ENCODE peak calls at places on chromosomes 3 and 15, in seven cellular contexts. One of them, this sample, is unnamed. For H3K9me3, the result is how much of the 10 kb centered on the place peaks cover.

GRCh38 chr15:69735126-69735525 is 282.5 kb downstream of the RPLP1 start:
- DNase-seq in SK-N-SH: peak
- DNase-seq in fibroblast of lung: peak
- DNase-seq in neural progenitor cell: peak
- DNase-seq in stomach: no peak
- DNase-seq in CD4-positive, alpha-beta memory T cell: no peak
- DNase-seq in prostate gland: no peak
- DNase-seq in this sample: no peak

GRCh38 chr15:73387507-73388255 is 18.9 kb upstream of the HCN4 start:
- DNase-seq in stomach: no peak
- DNase-seq in CD4-positive, alpha-beta memory T cell: no peak
- DNase-seq in SK-N-SH: no peak
- DNase-seq in prostate gland: no peak
- DNase-seq in fibroblast of lung: peak
- DNase-seq in neural progenitor cell: no peak
- DNase-seq in this sample: no peak

GRCh38 chr3:126562737-126563276 is 4.1 kb upstream of the C3orf22 start:
- DNase-seq in stomach: no peak
- DNase-seq in neural progenitor cell: no peak
- DNase-seq in CD4-positive, alpha-beta memory T cell: no peak
- DNase-seq in SK-N-SH: no peak
- DNase-seq in prostate gland: no peak
- DNase-seq in fibroblast of lung: no peak
- DNase-seq in this sample: no peak

GRCh38 chr3:42023380-42023779 is 61.5 kb upstream of the ULK4 start:
- DNase-seq in prostate gland: no peak
- DNase-seq in SK-N-SH: no peak
- DNase-seq in neural progenitor cell: no peak
- DNase-seq in stomach: no peak
- DNase-seq in fibroblast of lung: no peak
- DNase-seq in CD4-positive, alpha-beta memory T cell: peak
- DNase-seq in this sample: no peak

GRCh38 chr3:195095704-195096036 is 175.3 kb downstream of the XXYLT1 start:
- DNase-seq in neural progenitor cell: no peak
- DNase-seq in fibroblast of lung: no peak
- DNase-seq in CD4-positive, alpha-beta memory T cell: no peak
- DNase-seq in prostate gland: no peak
- DNase-seq in SK-N-SH: no peak
- DNase-seq in stomach: no peak
- DNase-seq in this sample: no peak

GRCh38 chr3:189040934-189041333 is 130.8 kb upstream of the TPRG1 start:
- DNase-seq in fibroblast of lung: no peak
- DNase-seq in stomach: no peak
- DNase-seq in SK-N-SH: no peak
- DNase-seq in prostate gland: no peak
- DNase-seq in CD4-positive, alpha-beta memory T cell: no peak
- DNase-seq in neural progenitor cell: no peak
- DNase-seq in this sample: no peak

GRCh38 chr3:186209810-186210752 is 101.2 kb upstream of the ETV5 start:
- DNase-seq in CD4-positive, alpha-beta memory T cell: no peak
- DNase-seq in prostate gland: peak
- DNase-seq in SK-N-SH: peak
- DNase-seq in stomach: peak
- DNase-seq in fibroblast of lung: peak
- DNase-seq in neural progenitor cell: peak
- DNase-seq in this sample: no peak

GRCh38 chr3:69425249-69425648 is 39.4 kb upstream of the FRMD4B start:
- DNase-seq in stomach: no peak
- DNase-seq in prostate gland: no peak
- DNase-seq in SK-N-SH: peak
- DNase-seq in neural progenitor cell: peak
- DNase-seq in CD4-positive, alpha-beta memory T cell: no peak
- DNase-seq in fibroblast of lung: peak
- DNase-seq in this sample: no peak

GRCh38 chr15:74642724-74643367 is 27.2 kb downstream of the CLK3 start:
- DNase-seq in stomach: peak
- DNase-seq in fibroblast of lung: no peak
- DNase-seq in SK-N-SH: no peak
- DNase-seq in prostate gland: peak
- DNase-seq in neural progenitor cell: no peak
- DNase-seq in CD4-positive, alpha-beta memory T cell: no peak
- DNase-seq in this sample: no peak

GRCh38 chr3:13818919-13819318 is 61.0 kb downstream of the WNT7A start:
- DNase-seq in neural progenitor cell: no peak
- DNase-seq in CD4-positive, alpha-beta memory T cell: no peak
- DNase-seq in SK-N-SH: no peak
- DNase-seq in fibroblast of lung: no peak
- DNase-seq in prostate gland: no peak
- DNase-seq in stomach: no peak
- DNase-seq in this sample: no peak

GRCh38 chr3:168341192-168341816 is 245.6 kb upstream of the GOLIM4 start:
- DNase-seq in neural progenitor cell: no peak
- DNase-seq in SK-N-SH: peak
- DNase-seq in CD4-positive, alpha-beta memory T cell: no peak
- DNase-seq in fibroblast of lung: peak
- DNase-seq in prostate gland: no peak
- DNase-seq in stomach: no peak
- DNase-seq in this sample: no peak

GRCh38 chr3:127762077-127762786 is 60.1 kb downstream of the MGLL start:
- DNase-seq in stomach: no peak
- DNase-seq in SK-N-SH: no peak
- DNase-seq in prostate gland: no peak
- DNase-seq in neural progenitor cell: no peak
- DNase-seq in fibroblast of lung: no peak
- DNase-seq in CD4-positive, alpha-beta memory T cell: no peak
- DNase-seq in this sample: no peak

GRCh38 chr15:92595506-92596337 is 59.9 kb downstream of the FAM174B start:
- DNase-seq in fibroblast of lung: no peak
- DNase-seq in SK-N-SH: no peak
- DNase-seq in neural progenitor cell: no peak
- DNase-seq in stomach: no peak
- DNase-seq in prostate gland: no peak
- DNase-seq in CD4-positive, alpha-beta memory T cell: no peak
- DNase-seq in this sample: no peak

GRCh38 chr15:87268675-87269074 is 987.9 kb downstream of the NTRK3 start:
- DNase-seq in prostate gland: no peak
- DNase-seq in fibroblast of lung: no peak
- DNase-seq in stomach: no peak
- DNase-seq in SK-N-SH: no peak
- DNase-seq in neural progenitor cell: no peak
- DNase-seq in CD4-positive, alpha-beta memory T cell: no peak
- DNase-seq in this sample: no peak

GRCh38 chr3:144499346-144499745 is 527.7 kb downstream of the DIPK2A start:
- DNase-seq in stomach: no peak
- DNase-seq in neural progenitor cell: no peak
- DNase-seq in fibroblast of lung: no peak
- DNase-seq in prostate gland: no peak
- DNase-seq in CD4-positive, alpha-beta memory T cell: no peak
- DNase-seq in SK-N-SH: no peak
- DNase-seq in this sample: no peak

GRCh38 chr3:169744332-169745054 is 20.4 kb downstream of the TERC start:
- DNase-seq in neural progenitor cell: peak
- DNase-seq in fibroblast of lung: peak
- DNase-seq in stomach: no peak
- DNase-seq in SK-N-SH: no peak
- DNase-seq in CD4-positive, alpha-beta memory T cell: no peak
- DNase-seq in prostate gland: no peak
- DNase-seq in this sample: no peak

GRCh38 chr15:62547584-62547983 is 382.5 kb upstream of the C2CD4B start:
- DNase-seq in prostate gland: no peak
- DNase-seq in neural progenitor cell: no peak
- DNase-seq in fibroblast of lung: no peak
- DNase-seq in stomach: no peak
- DNase-seq in CD4-positive, alpha-beta memory T cell: no peak
- DNase-seq in SK-N-SH: no peak
- DNase-seq in this sample: no peak
- H3K27ac ChIP-seq in prostate gland: no peak
- H3K27ac ChIP-seq in neural progenitor cell: no peak
- H3K27ac ChIP-seq in fibroblast of lung: no peak
- H3K27ac ChIP-seq in stomach: no peak
- H3K27ac ChIP-seq in CD4-positive, alpha-beta memory T cell: no peak
- H3K27ac ChIP-seq in SK-N-SH: no peak
- H3K27ac ChIP-seq in this sample: peak

GRCh38 chr15:45121020-45121419 is 6.9 kb downstream of the DUOXA2 start:
- DNase-seq in prostate gland: no peak
- DNase-seq in stomach: no peak
- DNase-seq in CD4-positive, alpha-beta memory T cell: no peak
- DNase-seq in fibroblast of lung: no peak
- DNase-seq in SK-N-SH: no peak
- DNase-seq in neural progenitor cell: no peak
- DNase-seq in this sample: no peak
- H3K9me3 ChIP-seq in prostate gland: under half
- H3K9me3 ChIP-seq in stomach: under half
- H3K9me3 ChIP-seq in CD4-positive, alpha-beta memory T cell: under half
- H3K9me3 ChIP-seq in fibroblast of lung: under half
- H3K9me3 ChIP-seq in SK-N-SH: under half
- H3K9me3 ChIP-seq in neural progenitor cell: under half
- H3K9me3 ChIP-seq in this sample: under half

GRCh38 chr3:52769786-52770445 is 824 bp downstream of the NEK4 start:
- DNase-seq in prostate gland: no peak
- DNase-seq in neural progenitor cell: no peak
- DNase-seq in SK-N-SH: no peak
- DNase-seq in stomach: no peak
- DNase-seq in fibroblast of lung: peak
- DNase-seq in CD4-positive, alpha-beta memory T cell: no peak
- DNase-seq in this sample: no peak

GRCh38 chr3:52771334-52771681 is 568 bp upstream of the NEK4 start:
- DNase-seq in CD4-positive, alpha-beta memory T cell: no peak
- DNase-seq in fibroblast of lung: no peak
- DNase-seq in stomach: no peak
- DNase-seq in neural progenitor cell: no peak
- DNase-seq in SK-N-SH: no peak
- DNase-seq in prostate gland: no peak
- DNase-seq in this sample: no peak

GRCh38 chr3:52773361-52774065 is 2.8 kb upstream of the NEK4 start:
- DNase-seq in CD4-positive, alpha-beta memory T cell: no peak
- DNase-seq in SK-N-SH: no peak
- DNase-seq in prostate gland: no peak
- DNase-seq in stomach: no peak
- DNase-seq in fibroblast of lung: no peak
- DNase-seq in neural progenitor cell: no peak
- DNase-seq in this sample: no peak

GRCh38 chr3:52770581-52771333 is at the start of gene NEK4:
- DNase-seq in SK-N-SH: peak
- DNase-seq in stomach: peak
- DNase-seq in fibroblast of lung: peak
- DNase-seq in CD4-positive, alpha-beta memory T cell: peak
- DNase-seq in prostate gland: peak
- DNase-seq in neural progenitor cell: peak
- DNase-seq in this sample: peak

DNA sequence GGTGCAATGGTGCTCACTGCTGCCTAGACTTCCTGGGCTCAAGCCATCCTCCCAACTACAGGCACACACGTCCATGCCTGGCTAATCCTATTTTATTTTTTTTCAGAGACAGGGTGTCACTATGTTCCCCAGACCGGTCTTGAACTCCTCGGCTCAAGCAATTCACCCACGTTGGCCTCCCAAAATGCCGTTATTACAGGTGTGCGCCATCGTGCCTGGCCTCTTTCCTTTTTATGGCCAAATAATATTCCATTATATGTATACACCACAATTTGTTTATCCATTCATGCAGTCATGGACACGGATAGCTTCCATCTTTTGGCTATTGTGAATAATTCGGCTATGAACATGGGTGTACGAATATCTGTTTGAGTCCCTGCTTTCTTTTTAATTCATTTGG is 962 bp upstream of the NEK4 start:
- DNase-seq in prostate gland: no peak
- DNase-seq in neural progenitor cell: no peak
- DNase-seq in fibroblast of lung: no peak
- DNase-seq in stomach: no peak
- DNase-seq in CD4-positive, alpha-beta memory T cell: no peak
- DNase-seq in SK-N-SH: no peak
- DNase-seq in this sample: no peak
- H3K4me3 ChIP-seq in prostate gland: no peak
- H3K4me3 ChIP-seq in neural progenitor cell: peak
- H3K4me3 ChIP-seq in fibroblast of lung: no peak
- H3K4me3 ChIP-seq in stomach: no peak
- H3K4me3 ChIP-seq in CD4-positive, alpha-beta memory T cell: no peak
- H3K4me3 ChIP-seq in SK-N-SH: no peak
- H3K4me3 ChIP-seq in this sample: no peak

DNA sequence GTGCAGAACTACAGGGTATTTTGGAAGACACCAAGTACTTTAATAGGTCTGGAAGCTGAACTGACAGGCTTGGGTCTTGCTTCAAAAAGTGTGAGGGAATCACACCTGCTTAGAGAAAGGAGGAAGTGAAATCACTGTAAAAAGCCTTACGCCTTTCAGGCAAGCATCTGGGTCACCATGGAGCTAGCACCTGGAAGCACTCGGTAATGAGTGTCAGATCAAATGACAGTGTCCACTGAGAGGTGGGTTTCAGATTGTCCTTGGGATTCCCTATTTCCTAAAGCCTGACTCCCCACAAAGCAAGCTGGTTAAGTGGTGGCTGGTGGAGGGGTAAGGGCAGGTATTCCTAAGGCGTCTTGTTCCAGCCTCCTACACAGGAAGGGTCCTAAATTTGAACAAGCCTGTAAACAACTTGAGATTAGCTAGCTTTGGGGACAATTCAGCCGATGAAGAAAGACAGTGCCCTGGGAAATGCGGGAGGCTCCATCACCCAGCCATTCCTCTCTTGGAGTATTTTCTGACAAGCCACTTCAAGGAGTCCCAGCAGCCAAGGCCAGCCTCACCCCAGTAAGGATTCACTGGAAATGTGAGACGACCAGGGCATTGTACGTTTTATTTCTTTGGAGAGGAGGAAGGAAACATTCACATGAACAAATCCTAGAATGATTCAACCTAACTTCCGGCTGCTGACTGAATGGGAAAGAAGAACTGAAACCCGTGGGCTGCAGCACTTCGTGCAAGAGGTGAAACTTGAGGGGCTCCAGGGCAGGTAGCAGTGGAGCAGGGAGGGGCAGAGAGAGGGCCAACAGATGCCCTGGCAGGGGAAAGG is 116.2 kb upstream of the ARHGEF3 start:
- DNase-seq in CD4-positive, alpha-beta memory T cell: peak
- DNase-seq in prostate gland: no peak
- DNase-seq in fibroblast of lung: no peak
- DNase-seq in SK-N-SH: no peak
- DNase-seq in neural progenitor cell: no peak
- DNase-seq in stomach: no peak
- DNase-seq in this sample: no peak
- H3K27ac ChIP-seq in CD4-positive, alpha-beta memory T cell: peak
- H3K27ac ChIP-seq in prostate gland: no peak
- H3K27ac ChIP-seq in fibroblast of lung: no peak
- H3K27ac ChIP-seq in SK-N-SH: no peak
- H3K27ac ChIP-seq in neural progenitor cell: no peak
- H3K27ac ChIP-seq in stomach: peak
- H3K27ac ChIP-seq in this sample: no peak

GRCh38 chr15:53462631-53463030 is 296.8 kb downstream of the WDR72 start:
- DNase-seq in fibroblast of lung: no peak
- DNase-seq in neural progenitor cell: no peak
- DNase-seq in prostate gland: no peak
- DNase-seq in SK-N-SH: no peak
- DNase-seq in CD4-positive, alpha-beta memory T cell: no peak
- DNase-seq in stomach: no peak
- DNase-seq in this sample: no peak
- H3K9me3 ChIP-seq in fibroblast of lung: under half
- H3K9me3 ChIP-seq in neural progenitor cell: under half
- H3K9me3 ChIP-seq in prostate gland: under half
- H3K9me3 ChIP-seq in SK-N-SH: under half
- H3K9me3 ChIP-seq in CD4-positive, alpha-beta memory T cell: under half
- H3K9me3 ChIP-seq in stomach: under half
- H3K9me3 ChIP-seq in this sample: under half

GRCh38 chr3:45145681-45146614 is at the start of gene CDCP1:
- DNase-seq in CD4-positive, alpha-beta memory T cell: no peak
- DNase-seq in SK-N-SH: peak
- DNase-seq in fibroblast of lung: no peak
- DNase-seq in stomach: peak
- DNase-seq in prostate gland: peak
- DNase-seq in neural progenitor cell: peak
- DNase-seq in this sample: no peak
- H3K4me3 ChIP-seq in CD4-positive, alpha-beta memory T cell: peak
- H3K4me3 ChIP-seq in SK-N-SH: peak
- H3K4me3 ChIP-seq in fibroblast of lung: peak
- H3K4me3 ChIP-seq in stomach: peak
- H3K4me3 ChIP-seq in prostate gland: peak
- H3K4me3 ChIP-seq in neural progenitor cell: peak
- H3K4me3 ChIP-seq in this sample: peak

This sample was measured in ascending aorta.